ENCODE peak calls at places on chromosomes 7 and 10, in four cellular contexts. V is transverse colon, N is upper lobe of right lung, S is gastrocnemius medialis. G is an unnamed sample. For H3K4me1, the result is how much of the 10 kb centered on the place peaks cover.

GRCh38 chr7:102918865-102919264 is 6.1 kb downstream of the LRRC17 start:
- DNase-seq in N (no peak), S (no peak), V (no peak), G (no peak)

GRCh38 chr10:73641272-73642060 is at the start of gene MYOZ1:
- DNase-seq in N (no peak), V (no peak), S (peak), G (peak)

GRCh38 chr10:34654211-34654610 is 160.9 kb downstream of the PARD3 start:
- DNase-seq in N (no peak), V (no peak), S (no peak), G (no peak)

GRCh38 chr7:119733480-119733879 is 539.5 kb upstream of the KCND2 start:
- DNase-seq in N (no peak), S (no peak), V (no peak), G (peak)

GRCh38 chr7:33418251-33418701 is 288.9 kb downstream of the BBS9 start:
- DNase-seq in N (no peak), V (no peak), S (no peak), G (no peak)

GRCh38 chr10:60367014-60367413 is 22.7 kb downstream of the ANK3 start:
- DNase-seq in S (no peak), N (no peak), V (no peak), G (no peak)

GRCh38 chr10:133325392-133325760 is 11.3 kb downstream of the CALY start:
- DNase-seq in S (no peak), V (no peak), N (no peak), G (no peak)

GRCh38 chr7:150940446-150941102 is 37.5 kb downstream of the KCNH2 start:
- DNase-seq in V (no peak), N (peak), S (no peak), G (peak)

GRCh38 chr7:44065431-44066110 is at the start of gene PGAM2:
- DNase-seq in S (peak), N (peak), V (peak), G (no peak)

GRCh38 chr10:16674147-16674703 is 143.0 kb downstream of the RSU1 start:
- DNase-seq in N (no peak), S (no peak), V (no peak), G (no peak)

GRCh38 chr7:47153571-47153970 is 428.3 kb downstream of the TNS3 start:
- DNase-seq in N (peak), V (no peak), S (no peak), G (no peak)

GRCh38 chr7:129664029-129665012 is 52.8 kb downstream of the NRF1 start:
- DNase-seq in N (no peak), S (no peak), V (no peak), G (peak)

GRCh38 chr10:123385508-123385907 is 231.3 kb downstream of the BUB3 start:
- DNase-seq in S (no peak), N (no peak), V (no peak), G (no peak)

GRCh38 chr10:127378628-127379027 is 170.5 kb upstream of the NPS start:
- DNase-seq in V (no peak), N (no peak), S (no peak), G (no peak)

GRCh38 chr10:88157981-88158465 is 294.6 kb downstream of the PTEN start:
- DNase-seq in N (no peak), S (peak), V (no peak), G (peak)

GRCh38 chr7:43766564-43766963 is 8.1 kb downstream of the BLVRA start:
- DNase-seq in S (no peak), N (peak), V (no peak), G (no peak)

GRCh38 chr10:70479161-70479531 is 579 bp downstream of the PALD1 start:
- DNase-seq in S (no peak), V (no peak), N (no peak), G (no peak)

GRCh38 chr7:74015670-74016069 is 12.3 kb upstream of the ELN start:
- DNase-seq in S (no peak), V (no peak), N (no peak), G (no peak)

GRCh38 chr7:75762350-75762917 is 9.6 kb downstream of the CCL26 start:
- DNase-seq in S (no peak), V (no peak), N (no peak), G (peak)

GRCh38 chr7:143042821-143043271 is 9.3 kb upstream of the OR6V1 start:
- DNase-seq in S (no peak), N (no peak), V (no peak), G (no peak)

GRCh38 chr7:78530351-78530750 is 731.8 kb downstream of the PHTF2 start:
- DNase-seq in N (no peak), S (no peak), V (no peak), G (peak)

GRCh38 chr7:106737202-106737562 is 76.2 kb upstream of the CCDC71L start:
- DNase-seq in N (no peak), S (no peak), V (no peak), G (no peak)

GRCh38 chr7:124324262-124324661 is 291.4 kb upstream of the TMEM229A start:
- DNase-seq in N (no peak), S (no peak), V (no peak), G (peak)

GRCh38 chr7:29345590-29345989 is 151.0 kb downstream of the CHN2 start:
- DNase-seq in N (peak), V (peak), S (no peak), G (no peak)

GRCh38 chr10:132451506-132452215 is 54.7 kb downstream of the PWWP2B start:
- DNase-seq in V (peak), S (no peak), N (no peak), G (no peak)

GRCh38 chr10:74765465-74765864 is 60.9 kb upstream of the KAT6B start:
- DNase-seq in N (no peak), V (no peak), S (no peak), G (no peak)

GRCh38 chr7:79272066-79272669 is 181.3 kb downstream of the MAGI2 start:
- DNase-seq in S (no peak), V (no peak), N (no peak), G (no peak)

GRCh38 chr7:64951250-64951848 is 39.5 kb downstream of the ZNF117 start:
- DNase-seq in V (no peak), N (no peak), S (no peak), G (peak)

GRCh38 chr7:18873674-18874341 is 243.6 kb downstream of the TWIST1 start:
- DNase-seq in V (no peak), N (no peak), S (no peak), G (no peak)

GRCh38 chr7:22271311-22271710 is 85.6 kb downstream of the RAPGEF5 start:
- DNase-seq in S (no peak), N (no peak), V (no peak), G (no peak)

GRCh38 chr10:30784521-30784895 is 155.0 kb upstream of the LYZL2 start:
- DNase-seq in V (no peak), S (no peak), N (no peak), G (peak)

GRCh38 chr7:133642907-133643306 is 390.0 kb downstream of the EXOC4 start:
- DNase-seq in N (no peak), V (no peak), S (no peak), G (peak)

GRCh38 chr7:23654508-23654907 is 25.5 kb upstream of the FAM221A start:
- DNase-seq in S (no peak), V (peak), N (no peak), G (no peak)

GRCh38 chr10:93493162-93493561 is 3.2 kb upstream of the CEP55 start:
- DNase-seq in V (no peak), N (no peak), S (no peak), G (no peak)
- TF ChIP-seq CTCF in V (no peak), N (no peak), S (no peak), G (no peak)

GRCh38 chr7:123215350-123215749 is 15.6 kb upstream of the SLC13A1 start:
- DNase-seq in S (no peak), V (no peak), N (no peak), G (no peak)

GRCh38 chr7:123211545-123211944 is 11.8 kb upstream of the SLC13A1 start:
- DNase-seq in S (no peak), N (no peak), V (no peak), G (no peak)

GRCh38 chr7:123209786-123210185 is 10.0 kb upstream of the SLC13A1 start:
- DNase-seq in S (no peak), V (peak), N (no peak), G (no peak)

GRCh38 chr7:123208793-123209192 is 9.0 kb upstream of the SLC13A1 start:
- DNase-seq in V (no peak), N (no peak), S (no peak), G (no peak)

GRCh38 chr7:123210986-123211385 is 11.2 kb upstream of the SLC13A1 start:
- DNase-seq in V (no peak), N (no peak), S (no peak), G (no peak)
- H3K27ac ChIP-seq in V (no peak), N (no peak), S (no peak), G (no peak)

GRCh38 chr10:112955736-112956421 is 5.8 kb downstream of the TCF7L2 start:
- DNase-seq in S (no peak), V (peak), N (no peak), G (no peak)
- H3K4me1 ChIP-seq in S (under half), V (half or more), N (under half), G (half or more)

GRCh38 chr10:44924261-44925040 is 13.3 kb downstream of the TMEM72 start:
- DNase-seq in V (no peak), S (no peak), N (no peak), G (no peak)

GRCh38 chr10:44923611-44924010 is 12.5 kb downstream of the TMEM72 start:
- DNase-seq in N (no peak), V (no peak), S (no peak), G (no peak)

GRCh38 chr10:44926771-44927751 is 15.9 kb downstream of the TMEM72 start:
- DNase-seq in V (no peak), N (no peak), S (peak), G (no peak)

GRCh38 chr10:44925811-44926760 is 14.9 kb downstream of the TMEM72 start:
- DNase-seq in S (no peak), N (no peak), V (no peak), G (no peak)

GRCh38 chr10:44925224-44925623 is 14.1 kb downstream of the TMEM72 start:
- DNase-seq in N (no peak), S (no peak), V (no peak), G (no peak)
- TF ChIP-seq CTCF in N (no peak), S (no peak), V (no peak), G (no peak)

GRCh38 chr10:61951144-61951483 is 49.6 kb downstream of the ARID5B start:
- DNase-seq in V (no peak), S (no peak), N (no peak), G (no peak)
- H3K27ac ChIP-seq in V (no peak), S (no peak), N (no peak), G (no peak)

GRCh38 chr10:102677736-102678354 is 33.6 kb downstream of the TRIM8 start:
- DNase-seq in N (no peak), S (no peak), V (peak), G (no peak)
- H3K4me1 ChIP-seq in N (half or more), S (under half), V (under half), G (under half)

DNA sequence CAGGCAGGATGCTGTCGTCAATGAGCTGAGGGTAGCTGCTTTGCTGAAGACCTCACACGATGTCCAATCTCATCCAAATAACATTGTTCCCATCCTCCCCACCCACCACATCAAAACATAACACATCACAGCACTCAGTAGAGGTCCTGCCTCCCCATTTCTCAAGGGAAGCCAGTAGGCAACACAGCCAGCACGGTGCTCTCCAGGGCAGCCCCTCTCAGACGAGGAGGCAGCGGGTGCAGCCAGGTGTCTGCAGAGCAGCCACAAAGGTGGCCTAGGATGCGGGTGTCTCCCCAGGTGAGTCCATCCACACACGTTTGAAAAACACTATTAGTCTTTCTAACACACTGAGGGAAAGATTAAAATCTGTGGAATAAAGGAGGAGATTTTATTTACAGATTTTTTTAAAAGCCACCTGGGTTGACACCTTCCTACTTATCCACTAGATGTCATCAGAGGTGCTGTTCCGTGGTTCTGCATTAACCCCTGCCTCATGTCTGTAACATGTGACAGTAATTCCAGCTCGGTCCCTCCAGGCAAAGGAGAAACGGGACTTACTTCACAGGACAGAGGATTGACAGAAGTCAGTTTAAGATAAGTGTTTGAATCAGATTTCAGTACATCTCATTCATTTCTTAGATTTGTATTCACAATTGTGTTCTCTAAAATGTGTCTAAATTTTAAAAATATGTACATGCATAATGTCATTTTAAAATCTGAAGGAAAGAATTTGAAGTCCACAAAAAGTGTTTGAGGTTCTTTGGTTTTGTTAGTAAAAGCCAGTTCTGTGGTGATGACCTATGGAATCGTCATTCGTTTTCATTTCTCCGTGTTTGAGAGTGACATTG is 68.0 kb downstream of the LANCL2 start:
- DNase-seq in S (no peak), N (no peak), V (no peak), G (no peak)
- TF ChIP-seq CTCF in S (no peak), N (peak), V (peak), G (peak)